ENCODE peak calls at places on chromosomes 6 and 20, in eight cellular contexts. N, I, V, J, Q, E, K and Z are unnamed samples.

GRCh38 chr6:53294095-53294494 is 54.7 kb downstream of the ELOVL5 start:
- DNase-seq in E (no peak), Q (peak), N (no peak), J (no peak), V (no peak), K (no peak), I (no peak), Z (no peak)

GRCh38 chr20:41411458-41411857 is 44.8 kb upstream of the EMILIN3 start:
- DNase-seq in E (no peak), V (no peak), N (no peak), Q (peak), K (no peak), I (peak), J (no peak), Z (no peak)

GRCh38 chr6:105503641-105504040 is 100.8 kb upstream of the PREP start:
- DNase-seq in V (no peak), E (no peak), Q (no peak), J (no peak), N (no peak), I (no peak), K (no peak), Z (no peak)

GRCh38 chr6:105352037-105352617 is 50.8 kb downstream of the PREP start:
- DNase-seq in N (no peak), E (no peak), V (no peak), I (no peak), Q (no peak), J (no peak), K (no peak), Z (no peak)

GRCh38 chr20:23032679-23033078 is 2.4 kb upstream of the SSTR4 start:
- DNase-seq in N (no peak), I (no peak), K (no peak), V (no peak), E (no peak), Q (no peak), J (no peak), Z (no peak)

GRCh38 chr6:100796049-100796823 is 84.9 kb downstream of the ASCC3 start:
- DNase-seq in Q (no peak), N (no peak), K (no peak), J (no peak), I (no peak), E (no peak), V (no peak), Z (no peak)

GRCh38 chr6:55980627-55981211 is 105.3 kb upstream of the BMP5 start:
- DNase-seq in V (no peak), I (peak), Q (peak), E (no peak), J (no peak), K (no peak), N (no peak), Z (peak)

GRCh38 chr20:19336601-19337000 is 124.2 kb downstream of the SLC24A3 start:
- DNase-seq in N (no peak), E (no peak), Q (no peak), V (no peak), K (no peak), I (no peak), J (no peak), Z (no peak)

GRCh38 chr6:101522254-101522653 is 128.7 kb downstream of the GRIK2 start:
- DNase-seq in Q (no peak), V (no peak), I (no peak), N (no peak), K (no peak), J (no peak), E (no peak), Z (no peak)

GRCh38 chr6:159151266-159151855 is 17.8 kb upstream of the FNDC1 start:
- DNase-seq in E (no peak), I (peak), Q (peak), K (no peak), N (peak), J (peak), V (no peak), Z (no peak)

GRCh38 chr6:148761532-148761951 is 14.7 kb downstream of the UST start:
- DNase-seq in E (no peak), V (no peak), K (no peak), I (peak), N (no peak), J (peak), Q (no peak), Z (no peak)

GRCh38 chr20:8073024-8073832 is 53.7 kb upstream of the TMX4 start:
- DNase-seq in E (no peak), Q (peak), I (peak), V (no peak), J (no peak), K (no peak), N (no peak), Z (no peak)

GRCh38 chr6:143594647-143595046 is 83.1 kb upstream of the PHACTR2 start:
- DNase-seq in K (no peak), I (peak), Q (no peak), V (no peak), J (no peak), E (no peak), N (no peak), Z (no peak)

GRCh38 chr20:19851863-19852262 is 93.8 kb downstream of the RIN2 start:
- DNase-seq in K (no peak), E (no peak), Q (no peak), J (no peak), V (no peak), N (no peak), I (no peak), Z (no peak)

GRCh38 chr20:62161347-62161746 is 17.8 kb downstream of the SS18L1 start:
- DNase-seq in V (no peak), J (no peak), I (peak), Q (no peak), E (peak), N (no peak), K (no peak), Z (no peak)

GRCh38 chr6:143692696-143693095 is 14.9 kb downstream of the PHACTR2 start:
- DNase-seq in V (no peak), K (no peak), Q (no peak), E (no peak), N (no peak), J (no peak), I (no peak), Z (no peak)

GRCh38 chr6:90045535-90045934 is 151.3 kb downstream of the GJA10 start:
- DNase-seq in N (no peak), E (no peak), J (no peak), V (no peak), Q (no peak), K (no peak), I (peak), Z (no peak)

GRCh38 chr20:23528867-23529431 is 38.0 kb downstream of the CST8 start:
- DNase-seq in V (no peak), K (no peak), N (no peak), E (no peak), I (no peak), Q (no peak), J (no peak), Z (no peak)

GRCh38 chr6:29943053-29943966 is 978 bp downstream of the HLA-A start:
- DNase-seq in Q (peak), V (no peak), K (no peak), J (peak), I (no peak), E (no peak), N (no peak), Z (no peak)

GRCh38 chr20:34530342-34530741 is 14.1 kb downstream of the DYNLRB1 start:
- DNase-seq in J (no peak), V (no peak), I (no peak), N (no peak), Q (no peak), E (no peak), K (no peak), Z (no peak)

GRCh38 chr6:165574220-165574619 is 88.8 kb downstream of the PDE10A start:
- DNase-seq in V (no peak), K (no peak), I (no peak), N (no peak), Q (no peak), J (no peak), E (no peak), Z (no peak)
- H3K27ac ChIP-seq in V (peak), K (no peak), I (no peak), N (peak), Q (peak), J (no peak), E (peak), Z (no peak)

GRCh38 chr6:13487122-13488014 is at the start of gene GFOD1:
- DNase-seq in E (peak), J (peak), V (peak), K (peak), Q (peak), N (peak), I (peak), Z (peak)
- TF ChIP-seq POLR2A in E (no peak), J (peak), V (peak), K (peak), Q (peak), N (peak), I (peak), Z (peak)

GRCh38 chr6:24313133-24313476 is 44.8 kb downstream of the DCDC2 start:
- DNase-seq in V (no peak), I (no peak), Q (no peak), N (no peak), E (no peak), K (no peak), J (no peak), Z (no peak)
- H3K27ac ChIP-seq in V (no peak), I (no peak), Q (no peak), N (no peak), E (no peak), K (no peak), J (no peak), Z (no peak)

GRCh38 chr20:9514461-9515210 is at the start of gene LAMP5:
- DNase-seq in J (no peak), Q (peak), K (peak), N (no peak), E (no peak), I (peak), V (no peak), Z (no peak)
- TF ChIP-seq POLR2A in J (no peak), Q (no peak), K (no peak), N (no peak), E (no peak), I (no peak), V (no peak), Z (no peak)

GRCh38 chr6:43773981-43774775 is 4.2 kb downstream of the VEGFA start:
- DNase-seq in Q (no peak), V (no peak), I (no peak), E (no peak), J (no peak), N (no peak), K (no peak), Z (no peak)

GRCh38 chr6:43772571-43773049 is 2.6 kb downstream of the VEGFA start:
- DNase-seq in Q (peak), E (no peak), K (no peak), I (no peak), V (peak), N (peak), J (no peak), Z (no peak)

GRCh38 chr6:43774776-43775583 is 5.0 kb downstream of the VEGFA start:
- DNase-seq in V (peak), I (peak), K (no peak), J (peak), E (peak), N (peak), Q (peak), Z (peak)

GRCh38 chr6:43771858-43772570 is 2.0 kb downstream of the VEGFA start:
- DNase-seq in N (peak), I (no peak), V (peak), J (peak), E (peak), K (no peak), Q (peak), Z (peak)

GRCh38 chr6:43773050-43773956 is 3.3 kb downstream of the VEGFA start:
- DNase-seq in N (peak), I (peak), V (peak), E (peak), Q (peak), J (no peak), K (no peak), Z (peak)
- H3K27ac ChIP-seq in N (peak), I (peak), V (peak), E (peak), Q (no peak), J (no peak), K (peak), Z (peak)

GRCh38 chr20:50085481-50086365 is 27.2 kb downstream of the UBE2V1 start:
- DNase-seq in I (peak), E (no peak), V (peak), J (peak), Q (peak), N (no peak), K (no peak), Z (peak)
- TF ChIP-seq POLR2A in I (no peak), E (no peak), V (no peak), J (no peak), Q (no peak), N (no peak), K (no peak), Z (no peak)

DNA sequence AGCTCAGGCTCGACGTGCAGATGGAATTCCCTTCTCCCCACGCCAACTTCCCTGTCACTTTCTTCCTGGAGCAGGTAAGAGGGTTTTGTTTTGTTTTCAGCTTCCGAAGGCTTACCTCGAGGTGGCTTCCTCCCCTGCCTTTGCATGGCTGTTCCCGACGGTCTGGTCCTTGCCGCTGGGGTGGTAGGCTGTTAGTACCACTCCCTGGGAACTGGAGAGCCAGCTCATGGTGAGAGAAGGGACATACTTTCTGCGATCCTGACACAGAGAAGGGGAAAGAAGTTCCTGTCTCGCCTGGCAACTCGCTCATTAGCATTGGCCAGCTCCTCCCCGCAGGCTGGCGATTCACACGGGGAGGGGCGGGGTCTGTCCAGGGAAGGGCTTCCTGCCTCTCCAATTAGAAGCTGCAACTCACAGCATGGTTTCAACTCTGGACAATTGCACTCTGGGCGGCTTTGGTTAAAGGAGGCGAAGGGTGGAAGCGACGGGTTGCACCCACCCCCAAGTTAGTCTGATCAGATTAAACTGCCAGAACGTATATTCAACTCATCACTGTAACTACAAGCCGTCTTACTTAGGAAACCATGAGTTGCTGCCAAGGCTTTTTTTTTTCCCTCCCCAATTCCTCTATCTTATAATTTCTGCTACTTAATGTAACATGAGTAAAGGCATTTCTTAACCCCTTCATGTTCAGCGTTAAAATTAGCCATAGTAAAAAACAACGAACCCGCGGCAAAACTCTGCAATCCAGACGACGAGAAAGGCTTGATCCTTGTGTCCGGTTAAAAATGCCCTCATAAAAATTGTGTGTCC is at the start of gene ARHGAP18:
- DNase-seq in K (peak), I (peak), V (peak), E (peak), Q (peak), J (peak), N (peak), Z (peak)
- H3K27ac ChIP-seq in K (peak), I (peak), V (peak), E (peak), Q (peak), J (no peak), N (peak), Z (peak)

GRCh38 chr20:44494266-44494665 is 18.6 kb downstream of the TTPAL start:
- DNase-seq in Q (no peak), I (peak), V (no peak), N (no peak), J (no peak), E (no peak), K (no peak), Z (no peak)

GRCh38 chr20:44495802-44496481 is 20.3 kb downstream of the TTPAL start:
- DNase-seq in I (peak), E (no peak), J (no peak), Q (peak), N (no peak), K (no peak), V (no peak), Z (no peak)

GRCh38 chr20:44496976-44497375 is 21.3 kb downstream of the TTPAL start:
- DNase-seq in V (no peak), N (no peak), E (no peak), J (no peak), I (peak), K (no peak), Q (no peak), Z (no peak)

GRCh38 chr20:44494681-44495080 is 19.0 kb downstream of the TTPAL start:
- DNase-seq in J (no peak), N (no peak), Q (no peak), E (no peak), K (no peak), I (no peak), V (no peak), Z (no peak)

DNA sequence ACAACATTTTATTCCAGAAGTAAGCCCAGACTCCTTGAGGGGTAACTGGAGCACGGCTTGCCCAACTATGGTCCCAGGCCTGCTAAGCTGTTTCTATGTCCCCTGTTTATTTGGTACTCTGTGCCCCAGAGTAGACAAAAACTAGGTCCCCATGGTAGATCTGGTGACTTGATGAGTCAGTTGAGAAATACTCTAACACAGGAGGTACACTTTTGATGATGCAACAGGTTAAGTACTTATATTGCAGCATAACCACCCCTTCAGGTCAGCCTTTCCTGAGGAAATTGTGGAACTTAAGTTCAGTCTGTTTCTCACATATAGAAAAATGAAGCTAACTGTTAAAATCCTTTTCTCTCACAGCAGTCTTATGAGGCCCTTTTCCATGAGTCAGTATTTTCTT is 19.6 kb downstream of the TTPAL start:
- DNase-seq in J (no peak), K (no peak), E (no peak), I (peak), V (no peak), N (no peak), Q (no peak), Z (no peak)
- TF ChIP-seq POLR2A in J (no peak), K (no peak), E (no peak), I (no peak), V (no peak), N (no peak), Q (no peak), Z (no peak)

GRCh38 chr6:112282217-112282616 is 27.9 kb upstream of the LAMA4 start:
- DNase-seq in E (peak), N (no peak), J (peak), I (peak), Q (peak), V (peak), K (no peak), Z (no peak)
- H3K27ac ChIP-seq in E (no peak), N (peak), J (no peak), I (no peak), Q (no peak), V (peak), K (peak), Z (no peak)